ENCODE peak calls at places on chromosomes 11 and 22, in ten cellular contexts. S is tibial nerve, I is neural progenitor cell, U is lower leg skin, D is lower lobe of right lung, J is fibroblast of mammary gland, M is astrocyte of the cerebellum, T is mucosa of descending colon, G is astrocyte, A is fibroblast of lung. N is an unnamed sample.

GRCh38 chr11:70703141-70704052 is 305.1 kb downstream of the CTTN start:
- DNase-seq in S (no peak), I (peak), U (no peak), D (no peak), J (no peak), M (no peak), T (no peak), G (no peak), A (no peak), N (no peak)

GRCh38 chr22:26127126-26127525 is 42.1 kb upstream of the SEZ6L start:
- DNase-seq in S (no peak), I (no peak), U (no peak), D (no peak), J (no peak), M (no peak), T (no peak), G (no peak), A (no peak), N (no peak)

GRCh38 chr22:24806663-24807001 is 621 bp downstream of the SGSM1 start:
- DNase-seq in S (no peak), I (peak), U (no peak), D (peak), J (no peak), M (no peak), T (no peak), G (no peak), A (no peak), N (no peak)

GRCh38 chr11:18743900-18744514 is 18.0 kb upstream of the IGSF22 start:
- DNase-seq in S (no peak), I (no peak), U (no peak), D (no peak), J (no peak), M (no peak), T (no peak), G (no peak), A (no peak), N (no peak)

GRCh38 chr11:77886401-77886800 is 65.5 kb downstream of the AAMDC start:
- DNase-seq in S (no peak), I (no peak), U (no peak), D (no peak), J (peak), M (no peak), T (no peak), G (peak), A (peak), N (peak)

GRCh38 chr11:72787262-72788104 is 6.4 kb downstream of the STARD10 start:
- DNase-seq in S (no peak), I (peak), U (no peak), D (no peak), J (no peak), M (no peak), T (peak), G (no peak), A (no peak), N (no peak)

GRCh38 chr22:24200616-24201212 is 19.4 kb downstream of the SUSD2 start:
- DNase-seq in S (no peak), I (no peak), U (no peak), D (no peak), J (peak), M (peak), T (no peak), G (peak), A (peak), N (peak)

GRCh38 chr11:130166457-130166784 is 6.8 kb downstream of the ST14 start:
- DNase-seq in S (no peak), I (no peak), U (no peak), D (no peak), J (peak), M (peak), T (peak), G (peak), A (peak), N (peak)

GRCh38 chr11:77151804-77152513 is 23.9 kb downstream of the MYO7A start:
- DNase-seq in S (no peak), I (no peak), U (no peak), D (peak), J (peak), M (no peak), T (no peak), G (peak), A (no peak), N (peak)

GRCh38 chr11:206516-207212 is 535 bp downstream of the BET1L start:
- DNase-seq in S (no peak), I (no peak), U (peak), D (peak), J (peak), M (no peak), T (peak), G (no peak), A (no peak), N (peak)

GRCh38 chr11:130646881-130647280 is 198.4 kb downstream of the ADAMTS15 start:
- DNase-seq in S (no peak), I (no peak), U (no peak), D (no peak), J (no peak), M (peak), T (no peak), G (peak), A (no peak), N (no peak)

GRCh38 chr11:7605544-7605943 is 67.8 kb downstream of the CYB5R2 start:
- DNase-seq in S (no peak), I (no peak), U (no peak), D (no peak), J (no peak), M (peak), T (no peak), G (peak), A (no peak), N (peak)

GRCh38 chr11:134939046-134939445 is 527.0 kb upstream of the B3GAT1 start:
- DNase-seq in S (no peak), I (peak), U (no peak), D (no peak), J (no peak), M (no peak), T (no peak), G (no peak), A (no peak), N (no peak)

GRCh38 chr22:38243007-38243775 is 29.6 kb downstream of the TMEM184B start:
- DNase-seq in S (no peak), I (peak), U (no peak), D (no peak), J (no peak), M (no peak), T (peak), G (no peak), A (peak), N (peak)
- H3K4me3 ChIP-seq in S (no peak), I (no peak), U (no peak), D (no peak), J (no peak), M (no peak), T (no peak), G (no peak), A (no peak), N (no peak)

GRCh38 chr22:36328635-36329216 is 59.0 kb downstream of the MYH9 start:
- DNase-seq in S (no peak), I (no peak), U (no peak), D (no peak), J (peak), M (peak), T (no peak), G (peak), A (peak), N (peak)
- TF ChIP-seq CTCF in S (no peak), I (no peak), U (no peak), D (no peak), J (no peak), M (no peak), T (no peak), G (no peak), A (no peak), N (no peak)

GRCh38 chr11:36381005-36381350 is 84.9 kb downstream of the PRR5L start:
- DNase-seq in S (no peak), I (no peak), U (no peak), D (no peak), J (no peak), M (no peak), T (no peak), G (no peak), A (no peak), N (no peak)

GRCh38 chr11:36377759-36378553 is 81.9 kb downstream of the PRR5L start:
- DNase-seq in S (no peak), I (no peak), U (no peak), D (no peak), J (no peak), M (no peak), T (peak), G (no peak), A (no peak), N (no peak)

GRCh38 chr11:36379653-36380052 is 83.6 kb downstream of the PRR5L start:
- DNase-seq in S (no peak), I (no peak), U (no peak), D (no peak), J (no peak), M (no peak), T (no peak), G (no peak), A (no peak), N (no peak)

GRCh38 chr11:36383200-36383599 is 87.1 kb downstream of the PRR5L start:
- DNase-seq in S (no peak), I (no peak), U (no peak), D (no peak), J (no peak), M (no peak), T (no peak), G (no peak), A (no peak), N (no peak)

GRCh38 chr11:36380296-36381004 is 84.4 kb downstream of the PRR5L start:
- DNase-seq in S (no peak), I (no peak), U (no peak), D (no peak), J (no peak), M (no peak), T (no peak), G (no peak), A (no peak), N (no peak)
- H3K4me3 ChIP-seq in S (no peak), I (no peak), U (no peak), D (peak), J (no peak), M (no peak), T (no peak), G (no peak), A (no peak), N (no peak)

GRCh38 chr11:102831128-102831708 is 12.2 kb downstream of the MMP3 start:
- DNase-seq in S (peak), I (peak), U (peak), D (peak), J (peak), M (no peak), T (peak), G (no peak), A (peak), N (peak)
- TF ChIP-seq CTCF in S (peak), I (peak), U (no peak), D (peak), J (peak), M (peak), T (no peak), G (peak), A (peak), N (peak)